ENCODE peak calls at places on chromosomes 3 and 15, in six cellular contexts. Q is IMR-90, S is lung, G is breast epithelium, R is hepatocyte, J is mammary epithelial cell. W is an unnamed sample.

GRCh38 chr3:186902154-186902553 is 28.2 kb upstream of the ST6GAL1 start:
- DNase-seq in S (no peak), J (no peak), Q (no peak), R (no peak), G (no peak), W (peak; percentile 67)

GRCh38 chr15:79916424-79916823 is 19.6 kb upstream of the MTHFS start:
- DNase-seq in J (no peak), S (no peak), G (no peak), Q (no peak), R (peak; percentile 31), W (no peak)

GRCh38 chr15:57992761-57993295 is 72.7 kb downstream of the ALDH1A2 start:
- DNase-seq in G (no peak), S (no peak), Q (no peak), R (no peak), J (no peak), W (no peak)

GRCh38 chr3:56467801-56468183 is 475 bp downstream of the ERC2 start:
- DNase-seq in J (no peak), Q (no peak), R (peak; percentile 23), S (no peak), G (no peak), W (peak; percentile 75)

GRCh38 chr3:10557783-10558373 is 52.5 kb upstream of the ATP2B2 start:
- DNase-seq in G (no peak), J (peak; percentile 67), R (no peak), Q (peak; percentile 37), S (no peak), W (peak; percentile 30)

GRCh38 chr3:154247806-154248480 is 76.3 kb downstream of the DHX36 start:
- DNase-seq in R (no peak), G (no peak), J (no peak), Q (no peak), S (no peak), W (no peak)

GRCh38 chr15:98067339-98067738 is 106.8 kb downstream of the ARRDC4 start:
- DNase-seq in J (no peak), R (no peak), G (no peak), Q (peak; percentile 4), S (no peak), W (no peak)

GRCh38 chr15:83206971-83207621 is 527 bp downstream of the HDGFL3 start:
- DNase-seq in R (peak; percentile 72), J (peak; percentile 44), Q (no peak), G (no peak), S (no peak), W (peak; percentile 77)

GRCh38 chr15:87764461-87765236 is 491.9 kb downstream of the NTRK3 start:
- DNase-seq in S (no peak), G (no peak), J (peak; percentile 29), Q (peak; percentile 72), R (no peak), W (peak; percentile 59)

GRCh38 chr3:36814776-36815175 is 50.4 kb upstream of the DCLK3 start:
- DNase-seq in G (no peak), J (no peak), S (no peak), Q (no peak), R (no peak), W (peak; percentile 44)

GRCh38 chr3:58776231-58776630 is 109.7 kb upstream of the FAM3D start:
- DNase-seq in G (no peak), S (no peak), R (no peak), J (no peak), Q (no peak), W (no peak)
- TF ChIP-seq CTCF in G (no peak), S (no peak), R (no peak), J (no peak), Q (no peak), W (peak; percentile 61)

GRCh38 chr3:4302747-4303146 is 422 bp upstream of the SETMAR start:
- DNase-seq in S (no peak), G (no peak), Q (no peak), R (no peak), J (no peak), W (no peak)
- H3K4me3 ChIP-seq in S (no peak overlapping the region), G (peak overlapping the region; percentile 68), Q (peak overlapping the region; percentile 68), R (peak overlapping the region; percentile 53), J (peak overlapping the region; percentile 76), W (peak overlapping the region; percentile 80)

DNA sequence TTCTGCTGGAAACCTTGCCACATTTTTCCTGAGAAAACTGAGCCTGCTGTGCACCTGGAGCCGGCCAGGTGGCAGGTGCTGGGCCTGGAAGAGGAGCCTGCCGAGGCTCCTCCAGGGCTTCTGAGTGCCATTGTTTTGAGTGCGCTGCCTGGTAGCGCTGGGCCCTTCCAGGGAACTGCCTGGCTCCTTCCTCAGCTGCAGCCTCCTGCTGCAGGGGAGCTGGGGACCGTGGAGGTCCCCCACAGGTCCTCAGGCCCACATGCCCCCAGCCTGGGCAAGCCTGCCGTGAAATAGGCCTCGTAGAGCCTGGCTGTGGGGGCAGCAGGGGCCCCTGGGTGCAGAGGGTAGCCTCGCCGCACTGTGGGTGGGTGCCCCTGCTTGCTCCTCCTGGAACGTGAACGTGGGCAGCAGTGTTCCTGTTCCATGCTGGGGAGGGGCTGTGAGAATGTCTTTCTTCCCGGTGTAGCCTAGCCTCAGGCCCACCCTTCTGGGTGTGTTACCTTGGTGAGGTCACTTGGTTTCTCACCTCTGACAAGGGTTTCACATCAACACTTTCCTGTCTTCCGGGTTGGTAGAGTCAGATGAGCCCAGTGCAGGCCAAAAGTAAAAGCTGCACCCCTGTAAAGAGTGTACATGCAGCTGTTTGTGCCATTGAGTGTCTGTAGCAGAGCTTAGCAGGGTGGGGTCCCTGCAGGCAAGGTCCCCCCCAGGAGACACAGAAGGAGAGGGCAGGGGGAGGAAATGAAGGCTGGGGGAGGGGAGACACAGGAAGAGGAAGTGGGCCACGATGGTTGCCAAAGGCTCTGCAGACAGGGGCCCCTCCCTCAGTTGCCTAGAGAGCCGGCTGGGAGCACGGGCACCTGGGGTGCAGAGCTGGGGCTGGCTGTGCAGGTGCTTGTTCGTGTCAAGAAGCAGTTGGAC is 34.5 kb downstream of the KLF13 start:
- DNase-seq in J (no peak), S (peak; percentile 60), R (no peak), G (no peak), Q (no peak), W (no peak)
- H3K4me1 ChIP-seq in J (peaks cover 42% of the 10 kb centered on the region), S (peaks cover 62% of the 10 kb centered on the region), R (peaks cover 59% of the 10 kb centered on the region), G (no peaks in the 10 kb centered on the region), Q (peaks cover 14% of the 10 kb centered on the region), W (peaks cover 15% of the 10 kb centered on the region)

DNA sequence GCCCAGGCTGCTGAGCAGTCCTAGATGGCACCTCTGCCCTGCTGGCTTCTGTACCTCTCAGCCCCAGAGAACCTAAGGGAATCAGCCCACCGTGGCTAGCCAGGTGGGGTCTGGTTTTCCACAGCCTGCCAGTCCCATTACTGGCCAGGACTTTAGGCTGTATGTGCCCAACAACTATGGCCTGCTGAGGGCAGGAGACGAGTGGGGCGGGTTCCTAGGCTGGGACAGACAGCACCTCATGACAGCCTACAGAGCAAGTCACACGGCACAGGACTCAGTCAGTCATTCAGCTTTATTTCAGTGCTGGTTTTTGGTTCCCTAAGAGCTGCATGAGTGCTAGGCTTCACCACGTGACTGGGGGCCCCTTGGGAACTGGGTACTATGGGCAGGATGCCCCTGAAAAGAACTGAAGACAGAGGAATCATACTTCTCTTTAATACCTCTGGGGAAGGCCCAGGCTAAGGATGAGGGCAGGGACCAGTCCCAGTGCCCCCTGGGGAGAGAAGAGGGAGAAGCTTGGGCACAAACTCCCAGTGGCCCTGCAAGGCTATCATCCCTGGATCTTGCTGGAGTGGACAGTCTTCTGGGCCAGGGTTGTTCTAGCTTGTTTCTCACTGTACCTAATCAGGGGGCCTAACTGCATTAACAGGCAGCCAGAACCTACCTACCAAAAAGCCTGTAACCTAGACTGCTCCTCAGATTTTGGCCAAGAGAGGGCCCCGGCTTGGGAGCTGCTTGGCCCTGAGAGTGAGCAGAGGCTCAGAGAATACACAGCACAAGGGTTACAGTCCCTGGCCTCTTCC is 14.8 kb downstream of the CLK3 start:
- DNase-seq in J (no peak), G (no peak), R (no peak), S (no peak), Q (no peak), W (peak; percentile 47)
- TF ChIP-seq CTCF in J (no peak), G (no peak), R (no peak), S (no peak), Q (no peak), W (no peak)

DNA sequence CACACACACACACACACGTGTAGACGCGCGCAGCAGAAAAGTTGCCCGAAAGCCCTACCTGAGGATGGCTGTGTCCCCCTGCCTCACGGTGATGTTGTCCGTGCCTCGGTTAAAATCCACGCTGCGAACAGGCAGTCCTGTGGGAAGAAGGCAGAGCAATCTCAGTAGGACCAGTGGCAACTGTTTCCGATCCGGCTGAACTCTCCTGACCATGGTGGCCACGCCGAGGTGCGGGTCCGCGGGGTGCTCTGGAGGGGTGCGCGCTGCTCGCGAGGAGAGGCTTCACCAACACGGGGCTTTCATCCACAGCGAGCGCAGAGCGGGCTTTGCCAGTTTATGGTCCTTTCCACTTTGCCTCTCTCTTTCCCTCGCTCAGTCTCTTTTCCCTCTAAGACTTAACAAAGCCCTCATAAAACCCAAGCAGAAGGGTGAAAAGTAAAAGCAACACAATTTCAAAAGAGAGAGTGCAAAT is 432 bp downstream of the LSAMP start:
- DNase-seq in J (no peak), Q (no peak), G (no peak), S (no peak), R (peak; percentile 35), W (peak; percentile 70)
- H3K4me3 ChIP-seq in J (no peak overlapping the region), Q (peak overlapping the region; percentile 67), G (peak overlapping the region; percentile 27), S (peak overlapping the region; percentile 5), R (peak overlapping the region; percentile 79), W (peak overlapping the region; percentile 80)

GRCh38 chr15:63499611-63500010 is 4.8 kb upstream of the USP3 start:
- DNase-seq in J (no peak), Q (no peak), G (no peak), R (no peak), S (no peak), W (no peak)
- H3K4me1 ChIP-seq in J (peaks cover 33% of the 10 kb centered on the region), Q (peaks cover 16% of the 10 kb centered on the region), G (peaks cover 3% of the 10 kb centered on the region), R (peaks cover 39% of the 10 kb centered on the region), S (peaks cover 9% of the 10 kb centered on the region), W (peaks cover 17% of the 10 kb centered on the region)

DNA sequence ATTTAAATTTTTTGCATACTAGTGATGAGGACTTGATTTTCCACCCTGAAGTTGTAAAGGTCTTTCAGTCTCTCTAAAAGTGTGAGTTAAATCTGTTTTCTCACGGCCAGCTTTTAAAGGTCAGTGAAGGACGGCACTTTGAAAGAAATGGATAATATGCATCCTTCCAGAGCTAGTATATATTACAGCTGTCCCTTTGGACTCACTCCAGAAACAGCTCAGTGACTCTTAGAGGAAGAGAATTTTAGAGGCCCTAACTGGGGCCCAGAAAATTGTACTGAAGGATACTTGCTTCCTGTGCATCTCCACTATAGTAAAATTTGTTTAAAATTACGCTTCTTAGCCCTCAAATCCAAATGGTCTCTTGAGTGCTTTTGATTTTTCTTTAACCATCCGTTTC is 41.6 kb downstream of the PIK3CA start:
- DNase-seq in G (no peak), R (peak; percentile 48), Q (peak; percentile 84), S (no peak), J (no peak), W (no peak)
- TF ChIP-seq CTCF in G (no peak), R (no peak), Q (no peak), S (no peak), J (no peak), W (no peak)